ENCODE peak calls at places on chromosome 12, in ten cellular contexts. L, N, X, D, S, F, O, T, P and R are unnamed samples. For H3K27me3, the result is how much of the 10 kb centered on the place peaks cover.

GRCh38 chr12:49131973-49132461 is 822 bp upstream of the TUBA1B start:
- DNase-seq in F (peak), T (no peak), S (no peak), D (no peak), X (no peak), L (no peak), N (no peak), O (peak), P (no peak), R (peak)

GRCh38 chr12:102232446-102232845 is 34.8 kb upstream of the PMCH start:
- DNase-seq in D (no peak), F (peak), T (no peak), S (no peak), L (no peak), N (no peak), O (peak), P (no peak), X (no peak), R (no peak)

GRCh38 chr12:124861492-124861891 is 2.2 kb downstream of the SCARB1 start:
- DNase-seq in L (peak), O (no peak), T (no peak), X (peak), D (no peak), N (no peak), F (peak), P (no peak), S (no peak), R (peak)

GRCh38 chr12:20438307-20438779 is 70.0 kb downstream of the PDE3A start:
- DNase-seq in D (no peak), O (peak), F (peak), P (no peak), N (no peak), S (no peak), X (no peak), T (no peak), L (no peak), R (no peak)

GRCh38 chr12:132218915-132219314 is 74.7 kb downstream of the NOC4L start:
- DNase-seq in N (peak), L (no peak), T (peak), D (peak), S (no peak), F (no peak), P (no peak), O (no peak), X (no peak), R (peak)

GRCh38 chr12:10716704-10717315 is 6.3 kb downstream of the YBX3 start:
- DNase-seq in S (peak), L (peak), D (no peak), X (peak), T (no peak), N (no peak), F (peak), P (peak), O (peak), R (peak)

GRCh38 chr12:28759334-28759733 is 389.7 kb upstream of the FAR2 start:
- DNase-seq in T (peak), O (peak), F (peak), D (no peak), L (no peak), S (no peak), P (no peak), X (no peak), N (peak), R (no peak)

GRCh38 chr12:124036117-124037109 is 63.4 kb downstream of the ZNF664 start:
- DNase-seq in P (no peak), D (peak), O (peak), F (peak), S (peak), T (peak), N (peak), L (no peak), X (peak), R (peak)

GRCh38 chr12:124736115-124737039 is 127.3 kb downstream of the SCARB1 start:
- DNase-seq in S (no peak), F (no peak), O (no peak), L (no peak), N (no peak), P (no peak), X (no peak), T (no peak), D (no peak), R (peak)

GRCh38 chr12:118189761-118190181 is 53.8 kb downstream of the PEBP1 start:
- DNase-seq in L (no peak), P (no peak), F (peak), S (no peak), T (peak), O (peak), X (peak), D (no peak), N (no peak), R (peak)

GRCh38 chr12:105596731-105597130 is 266.2 kb downstream of the C12orf75 start:
- DNase-seq in X (no peak), L (no peak), O (no peak), D (no peak), N (no peak), T (no peak), F (no peak), P (no peak), S (no peak), R (no peak)

GRCh38 chr12:56261503-56262230 is 3.5 kb upstream of the ANKRD52 start:
- DNase-seq in P (no peak), X (no peak), T (no peak), L (no peak), O (peak), D (no peak), F (peak), N (no peak), S (no peak), R (peak)

GRCh38 chr12:124191024-124191359 is 103.9 kb upstream of the RFLNA start:
- DNase-seq in S (no peak), X (no peak), F (peak), P (no peak), O (no peak), D (no peak), N (no peak), T (no peak), L (no peak), R (peak)

GRCh38 chr12:57229041-57229633 is 374 bp upstream of the SHMT2 start:
- DNase-seq in N (no peak), L (no peak), S (no peak), D (no peak), O (no peak), P (no peak), X (no peak), T (no peak), F (no peak), R (no peak)

DNA sequence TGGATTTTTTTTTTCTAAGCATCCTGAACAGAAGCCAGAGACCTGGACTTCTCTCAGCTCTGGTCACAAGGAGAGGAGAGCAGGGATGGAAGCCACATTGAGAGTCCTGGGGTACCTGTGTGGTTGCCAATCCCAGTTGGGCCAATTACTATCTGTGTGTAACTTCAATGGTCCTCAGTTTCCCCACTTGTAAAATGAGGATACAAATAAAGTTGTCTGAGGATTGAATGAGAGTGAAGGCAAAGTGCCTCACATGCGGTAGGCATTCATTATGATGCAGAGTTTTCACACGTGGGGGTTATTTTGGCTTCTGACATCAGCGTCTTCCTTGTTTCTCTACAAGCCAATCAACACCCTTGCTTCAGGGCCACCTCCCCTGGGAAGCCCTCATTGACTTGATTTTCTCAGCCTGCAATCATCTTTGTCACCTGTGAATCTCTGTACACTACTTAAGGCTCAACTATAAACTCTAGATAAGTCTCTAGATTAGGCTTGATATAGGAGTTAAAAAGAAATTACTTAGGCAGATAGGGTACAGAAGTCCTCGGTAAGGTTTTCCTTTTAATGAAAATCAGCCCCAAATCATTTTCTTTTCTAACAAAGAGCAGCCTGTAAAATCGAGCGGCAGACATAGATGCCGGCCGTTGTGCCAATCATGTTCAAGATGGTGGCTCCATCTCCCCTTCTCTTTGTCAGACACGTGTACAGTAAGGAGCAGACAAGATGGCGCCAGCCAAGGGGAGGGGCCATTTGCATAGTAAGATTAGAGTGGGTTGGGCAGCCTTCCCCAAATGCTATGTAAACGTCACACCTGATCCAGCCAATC is 37.8 kb upstream of the FICD start:
- DNase-seq in O (no peak), T (no peak), F (no peak), L (no peak), P (no peak), D (no peak), X (peak), S (no peak), N (no peak), R (peak)
- H3K27me3 ChIP-seq in O (under half), T (under half), F (under half), L (under half), P (under half), D (under half), X (under half), S (under half), N (under half), R (under half)

DNA sequence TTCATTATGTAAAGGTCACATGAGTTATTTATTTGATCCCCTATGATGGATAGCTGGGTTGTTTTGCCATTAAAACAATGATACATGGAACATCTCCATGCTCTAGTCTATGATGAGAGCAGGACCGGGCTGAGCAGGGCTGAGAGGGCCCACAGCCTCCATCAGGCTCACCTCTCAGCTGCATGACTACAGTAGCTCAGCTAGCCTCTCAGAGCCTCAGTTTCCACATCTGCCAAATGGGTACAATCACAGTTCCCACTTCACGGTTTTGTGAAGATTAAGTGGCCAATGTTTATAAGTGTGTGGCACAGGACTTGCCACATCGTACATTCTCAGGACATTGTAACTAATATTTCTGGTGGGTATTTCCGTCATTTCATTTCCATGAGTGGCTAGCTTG is 19.9 kb upstream of the MYL2 start:
- DNase-seq in X (no peak), T (no peak), F (no peak), D (no peak), P (no peak), L (no peak), O (no peak), S (no peak), N (no peak), R (no peak)
- H3K27me3 ChIP-seq in X (under half), T (under half), F (under half), D (under half), P (under half), L (under half), O (under half), S (under half), N (under half), R (under half)

DNA sequence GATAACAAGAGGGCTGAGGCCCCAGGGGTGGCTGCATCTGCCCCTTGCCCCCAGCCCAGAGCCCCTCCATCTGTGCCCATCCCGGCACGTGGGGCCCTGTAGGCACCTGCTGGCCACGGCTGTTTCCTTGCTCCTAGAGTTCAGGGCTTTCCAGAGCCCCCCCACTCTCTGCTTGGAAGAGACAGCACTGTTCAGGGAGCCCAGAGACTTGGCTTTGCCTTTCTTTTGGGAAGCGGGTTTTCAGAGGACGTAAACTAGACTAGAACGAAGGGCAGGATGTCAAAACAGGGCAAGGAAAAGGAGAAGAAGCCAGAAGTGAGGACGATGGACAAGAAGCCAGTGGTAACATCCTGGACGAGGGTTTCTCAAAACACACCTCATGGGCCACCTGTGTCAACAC is 163.3 kb upstream of the LHX5 start:
- DNase-seq in F (no peak), N (no peak), S (no peak), O (no peak), P (no peak), T (no peak), L (no peak), D (no peak), X (no peak), R (no peak)
- H3K27me3 ChIP-seq in F (under half), N (under half), S (under half), O (under half), P (under half), T (under half), L (under half), D (under half), X (under half), R (under half)

DNA sequence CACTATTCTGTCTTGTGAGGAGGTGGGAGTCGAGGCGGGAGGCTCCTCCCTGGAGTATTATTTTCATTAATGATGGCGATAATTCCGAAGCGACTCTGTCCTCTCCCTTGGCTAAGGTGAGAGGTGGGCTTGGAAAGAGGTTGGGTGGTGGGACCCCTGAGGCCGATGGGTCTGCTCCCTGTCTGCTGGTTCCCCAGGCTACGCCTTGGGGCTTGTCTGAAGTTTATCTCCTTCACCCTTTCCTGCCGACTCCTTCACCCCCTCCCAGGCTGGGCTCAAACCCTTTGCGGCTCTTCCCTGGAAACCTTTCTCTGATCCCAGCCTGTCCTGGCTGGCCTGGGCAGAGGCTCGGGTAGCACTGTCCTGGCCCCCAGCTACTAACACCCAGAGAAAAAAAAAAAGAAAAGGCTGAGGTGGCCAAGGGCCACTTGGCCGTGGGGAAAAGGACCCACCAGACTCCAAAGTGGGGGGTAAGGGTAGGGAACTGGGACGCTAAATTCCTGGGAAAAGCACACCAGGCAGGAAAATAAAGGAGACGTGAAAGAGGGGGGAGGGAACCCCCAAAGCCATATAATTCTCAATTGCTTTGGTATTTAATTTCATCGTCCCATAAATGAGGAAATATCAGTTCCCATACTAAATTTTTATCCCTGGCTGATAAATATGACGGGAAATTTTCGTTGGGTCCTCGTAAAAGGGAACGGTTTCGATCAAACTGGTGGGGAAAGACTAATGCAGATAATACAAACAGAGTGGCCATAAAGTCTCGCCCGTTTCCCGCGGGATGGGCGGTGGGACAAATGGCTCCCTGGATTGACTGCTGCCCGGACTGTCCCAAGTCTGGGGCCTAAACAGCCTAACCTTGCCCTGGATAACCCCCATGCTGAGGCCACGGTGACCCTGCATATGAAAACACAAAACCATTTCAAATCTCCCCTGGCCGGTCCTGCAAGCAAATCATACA is 2.0 kb upstream of the HOXC10 start:
- DNase-seq in T (no peak), S (no peak), F (no peak), N (no peak), X (no peak), O (no peak), D (no peak), L (no peak), P (no peak), R (no peak)
- H3K27me3 ChIP-seq in T (half or more), S (half or more), F (half or more), N (half or more), X (under half), O (half or more), D (half or more), L (half or more), P (under half), R (under half)

DNA sequence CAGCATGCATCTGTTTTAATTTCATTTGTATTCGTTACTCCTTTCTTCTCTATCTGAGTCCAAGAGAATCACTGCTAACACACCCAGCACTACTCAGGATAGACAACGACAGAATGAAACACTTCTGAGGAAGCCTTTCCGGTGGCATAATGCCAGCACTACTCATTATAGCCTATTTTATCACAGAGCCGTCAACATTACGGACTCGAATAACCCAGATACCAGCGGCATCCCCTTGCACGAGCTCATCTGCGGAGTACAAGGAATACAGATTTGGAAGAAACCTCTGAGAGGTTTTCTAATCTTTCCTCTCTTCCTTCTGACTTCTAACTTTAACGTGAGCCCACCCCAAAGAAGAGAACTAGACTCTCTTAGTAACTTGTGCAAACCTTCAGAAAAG is 248.0 kb downstream of the APAF1 start:
- DNase-seq in D (no peak), T (no peak), N (no peak), P (no peak), S (no peak), X (no peak), O (no peak), L (no peak), F (no peak), R (no peak)
- H3K27me3 ChIP-seq in D (under half), T (under half), N (under half), P (under half), S (under half), X (under half), O (under half), L (half or more), F (half or more), R (under half)